ENCODE peak calls at places on chromosomes 4 and X, in ten cellular contexts. U, N, C, Q, V, I, S, Z, D and O are unnamed samples.
A peak's percentile ranks its signal among the peaks of the same experiment; 100 is the strongest.

GRCh38 chr4:134490863-134491262 is 289.3 kb upstream of the PABPC4L start:
- DNase-seq in U (no peak), N (no peak), C (no peak), Q (peak; percentile 32), V (no peak), I (no peak), S (no peak), Z (no peak), D (no peak), O (no peak)

GRCh38 chr4:126071346-126072333 is 756.9 kb downstream of the FAT4 start:
- DNase-seq in U (peak; percentile 91), N (peak; percentile 19), C (no peak), Q (no peak), V (peak; percentile 58), I (peak; percentile 89), S (no peak), Z (no peak), D (no peak), O (no peak)

GRCh38 chr4:140286503-140286902 is 86.9 kb upstream of the SCOC start:
- DNase-seq in U (no peak), N (no peak), C (no peak), Q (no peak), V (no peak), I (no peak), S (no peak), Z (no peak), D (no peak), O (no peak)

GRCh38 chrX:13747836-13748235 is 13.3 kb downstream of the OFD1 start:
- DNase-seq in U (peak; percentile 68), N (peak; percentile 3), C (peak; percentile 56), Q (peak; percentile 59), V (peak; percentile 47), I (peak; percentile 81), S (peak; percentile 39), Z (no peak), D (no peak), O (no peak)

GRCh38 chrX:145825896-145826295 is 8.3 kb downstream of the SLITRK2 start:
- DNase-seq in U (peak; percentile 23), N (no peak), C (peak; percentile 10), Q (peak; percentile 44), V (no peak), I (peak; percentile 43), S (peak; percentile 15), Z (no peak), D (no peak), O (no peak)

GRCh38 chr4:113106076-113106475 is 56.6 kb downstream of the ANK2 start:
- DNase-seq in U (peak; percentile 62), N (no peak), C (peak; percentile 2), Q (no peak), V (peak; percentile 49), I (peak; percentile 77), S (peak; percentile 63), Z (no peak), D (no peak), O (no peak)

GRCh38 chr4:2913168-2913567 is 50.0 kb downstream of the NOP14 start:
- DNase-seq in U (no peak), N (no peak), C (no peak), Q (no peak), V (no peak), I (no peak), S (no peak), Z (peak; percentile 54), D (no peak), O (no peak)

GRCh38 chr4:166657261-166657660 is 577.0 kb downstream of the SPOCK3 start:
- DNase-seq in U (peak; percentile 55), N (no peak), C (no peak), Q (no peak), V (no peak), I (no peak), S (no peak), Z (no peak), D (no peak), O (no peak)

GRCh38 chrX:70549429-70549828 is 104.8 kb downstream of the DLG3 start:
- DNase-seq in U (no peak), N (no peak), C (peak; percentile 32), Q (no peak), V (no peak), I (no peak), S (no peak), Z (no peak), D (no peak), O (no peak)

GRCh38 chr4:120561648-120562047 is 360.9 kb downstream of the PRDM5 start:
- DNase-seq in U (no peak), N (no peak), C (no peak), Q (peak; percentile 83), V (no peak), I (no peak), S (no peak), Z (no peak), D (no peak), O (no peak)

GRCh38 chr4:140637836-140638235 is 69.1 kb upstream of the UCP1 start:
- DNase-seq in U (no peak), N (no peak), C (peak; percentile 47), Q (peak; percentile 81), V (no peak), I (peak; percentile 23), S (peak; percentile 75), Z (no peak), D (peak; percentile 32), O (no peak)

GRCh38 chrX:130799393-130799792 is 103.6 kb downstream of the ENOX2 start:
- DNase-seq in U (peak; percentile 5), N (no peak), C (no peak), Q (no peak), V (peak; percentile 26), I (no peak), S (no peak), Z (no peak), D (no peak), O (no peak)

GRCh38 chr4:54879576-54879975 is 221.8 kb downstream of the KIT start:
- DNase-seq in U (peak; percentile 81), N (no peak), C (no peak), Q (no peak), V (peak; percentile 44), I (peak; percentile 25), S (no peak), Z (no peak), D (no peak), O (no peak)

GRCh38 chrX:2484232-2484631 is 16.5 kb downstream of the DHRSX start:
- DNase-seq in U (no peak), N (no peak), C (no peak), Q (no peak), V (no peak), I (peak; percentile 62), S (no peak), Z (no peak), D (no peak), O (no peak)

GRCh38 chr4:149426461-149426860 is 389.2 kb downstream of the IQCM start:
- DNase-seq in U (no peak), N (no peak), C (no peak), Q (no peak), V (no peak), I (peak; percentile 2), S (no peak), Z (no peak), D (no peak), O (no peak)

GRCh38 chr4:64158648-64159326 is 250.5 kb downstream of the TECRL start:
- DNase-seq in U (peak; percentile 71), N (peak; percentile 17), C (peak; percentile 72), Q (peak; percentile 83), V (peak; percentile 29), I (peak; percentile 61), S (peak; percentile 81), Z (no peak), D (peak; percentile 48), O (peak; percentile 18)

GRCh38 chrX:39931554-39932282 is 166.0 kb downstream of the BCOR start:
- DNase-seq in U (no peak), N (no peak), C (no peak), Q (no peak), V (no peak), I (peak; percentile 6), S (no peak), Z (no peak), D (no peak), O (no peak)

GRCh38 chr4:159016527-159017137 is 86.2 kb upstream of the RAPGEF2 start:
- DNase-seq in U (peak; percentile 74), N (no peak), C (peak; percentile 14), Q (peak; percentile 88), V (no peak), I (peak; percentile 34), S (no peak), Z (no peak), D (no peak), O (no peak)

GRCh38 chr4:13236485-13236884 is 247.7 kb downstream of the RAB28 start:
- DNase-seq in U (no peak), N (no peak), C (no peak), Q (no peak), V (no peak), I (no peak), S (no peak), Z (no peak), D (no peak), O (no peak)

GRCh38 chr4:154506253-154506652 is 14.7 kb upstream of the DCHS2 start:
- DNase-seq in U (peak; percentile 50), N (no peak), C (peak; percentile 43), Q (no peak), V (peak; percentile 15), I (peak; percentile 60), S (peak; percentile 54), Z (no peak), D (no peak), O (no peak)

GRCh38 chr4:94714761-94715160 is 43.0 kb upstream of the BMPR1B start:
- DNase-seq in U (peak; percentile 87), N (no peak), C (no peak), Q (no peak), V (peak; percentile 86), I (peak; percentile 70), S (no peak), Z (no peak), D (no peak), O (no peak)

GRCh38 chrX:110509778-110510510 is 151.3 kb downstream of the RTL9 start:
- DNase-seq in U (no peak), N (no peak), C (no peak), Q (peak; percentile 55), V (no peak), I (no peak), S (no peak), Z (no peak), D (no peak), O (no peak)

GRCh38 chr4:1050486-1051213 is 39.2 kb downstream of the FGFRL1 start:
- DNase-seq in U (no peak), N (peak; percentile 65), C (no peak), Q (peak; percentile 93), V (no peak), I (peak; percentile 27), S (no peak), Z (peak; percentile 60), D (no peak), O (no peak)

GRCh38 chrX:154051210-154051810 is 31.6 kb upstream of the IRAK1 start:
- DNase-seq in U (peak; percentile 61), N (peak; percentile 20), C (peak; percentile 73), Q (peak; percentile 85), V (peak; percentile 53), I (peak; percentile 64), S (peak; percentile 37), Z (peak; percentile 77), D (peak; percentile 74), O (no peak)

GRCh38 chr4:27484216-27484615 is 623.6 kb downstream of the STIM2 start:
- DNase-seq in U (no peak), N (no peak), C (no peak), Q (no peak), V (no peak), I (no peak), S (peak; percentile 51), Z (no peak), D (no peak), O (no peak)

GRCh38 chrX:15714529-15714928 is 23.5 kb upstream of the CA5B start:
- DNase-seq in U (no peak), N (peak; percentile 1), C (no peak), Q (no peak), V (no peak), I (no peak), S (no peak), Z (no peak), D (no peak), O (peak; percentile 12)

GRCh38 chr4:153520227-153520626 is 54.1 kb downstream of the TMEM131L start:
- DNase-seq in U (no peak), N (no peak), C (no peak), Q (no peak), V (no peak), I (no peak), S (no peak), Z (no peak), D (no peak), O (no peak)

GRCh38 chrX:95760356-95760755 is 924.3 kb upstream of the DIAPH2 start:
- DNase-seq in U (no peak), N (no peak), C (peak; percentile 87), Q (no peak), V (no peak), I (no peak), S (peak; percentile 67), Z (no peak), D (no peak), O (no peak)